ENCODE peak calls at places on chromosomes 1 and 21, in six cellular contexts. G is kidney epithelial cell; W is cardiac muscle cell; I is posterior cingulate gyrus; Z is activated CD8-positive, alpha-beta memory T cell treated with anti-CD3 and anti-CD28 coated beads for 24 hours; B is posterior vena cava. A is an unnamed sample.

GRCh38 chr1:235063068-235063765 is 65.4 kb downstream of the TOMM20 start:
- DNase-seq in G (no peak), W (no peak), I (no peak), Z (no peak), B (peak), A (peak)

GRCh38 chr1:6261615-6261995 is 707 bp upstream of the GPR153 start:
- DNase-seq in G (no peak), W (no peak), I (no peak), Z (no peak), B (no peak), A (peak)

GRCh38 chr21:36388076-36388475 is 2.9 kb downstream of the CHAF1B start:
- DNase-seq in G (no peak), W (no peak), I (no peak), Z (no peak), B (no peak), A (no peak)

GRCh38 chr1:35763211-35763610 is 6.6 kb downstream of the CLSPN start:
- DNase-seq in G (no peak), W (peak), I (no peak), Z (no peak), B (no peak), A (no peak)

GRCh38 chr1:183234660-183235476 is 48.8 kb downstream of the LAMC2 start:
- DNase-seq in G (peak), W (peak), I (no peak), Z (no peak), B (peak), A (peak)

GRCh38 chr1:10939654-10940450 is 72.6 kb upstream of the TARDBP start:
- DNase-seq in G (no peak), W (peak), I (no peak), Z (peak), B (no peak), A (no peak)

GRCh38 chr21:39696620-39697019 is 48.4 kb upstream of the IGSF5 start:
- DNase-seq in G (no peak), W (no peak), I (no peak), Z (no peak), B (no peak), A (no peak)

GRCh38 chr1:91609571-91609970 is 108.9 kb downstream of the CDC7 start:
- DNase-seq in G (peak), W (no peak), I (no peak), Z (no peak), B (no peak), A (no peak)

GRCh38 chr1:25503551-25504426 is 39.6 kb upstream of the LDLRAP1 start:
- DNase-seq in G (no peak), W (no peak), I (peak), Z (peak), B (no peak), A (peak)

GRCh38 chr1:162561616-162562451 is at the start of gene UAP1:
- DNase-seq in G (no peak), W (peak), I (no peak), Z (no peak), B (no peak), A (no peak)

GRCh38 chr1:85992756-85993155 is 163.8 kb downstream of the COL24A1 start:
- DNase-seq in G (peak), W (peak), I (no peak), Z (no peak), B (no peak), A (no peak)

GRCh38 chr1:236543065-236543669 is 19.4 kb downstream of the LGALS8 start:
- DNase-seq in G (no peak), W (no peak), I (no peak), Z (no peak), B (no peak), A (peak)

GRCh38 chr1:14924012-14924452 is 229.5 kb upstream of the TMEM51 start:
- DNase-seq in G (no peak), W (peak), I (peak), Z (peak), B (peak), A (peak)

GRCh38 chr21:35265170-35265877 is 216.2 kb upstream of the RUNX1 start:
- DNase-seq in G (peak), W (no peak), I (no peak), Z (no peak), B (no peak), A (no peak)

GRCh38 chr1:188941986-188942385 is 1535.7 kb downstream of the BRINP3 start:
- DNase-seq in G (no peak), W (no peak), I (no peak), Z (no peak), B (no peak), A (no peak)

A was measured in D341Med.